ENCODE peak calls at places on chromosomes 6 and 20, in ten cellular contexts. F, C, W, L, T, R, Y, Z, D and S are unnamed samples.

GRCh38 chr6:148419430-148419829 is 76.8 kb downstream of the SASH1 start:
- DNase-seq in T (no peak), Z (no peak), L (no peak), F (no peak), Y (no peak), W (no peak), R (no peak), C (no peak), D (no peak), S (no peak)

GRCh38 chr20:24766826-24767622 is 182.0 kb upstream of the CST7 start:
- DNase-seq in R (no peak), D (no peak), Y (no peak), F (no peak), T (no peak), C (no peak), L (no peak), Z (no peak), W (no peak), S (no peak)

GRCh38 chr6:32148722-32149576 is 2.8 kb downstream of the PRRT1 start:
- DNase-seq in W (peak; percentile 75), Y (peak; percentile 74), Z (no peak), D (peak; percentile 47), C (peak; percentile 81), L (no peak), R (peak; percentile 72), T (no peak), F (no peak), S (peak; percentile 59)

GRCh38 chr6:22146581-22147468 is 150.0 kb downstream of the PRL start:
- DNase-seq in Y (peak; percentile 23), Z (no peak), W (no peak), F (no peak), L (no peak), R (peak; percentile 7), C (no peak), T (no peak), D (no peak), S (peak; percentile 9)

GRCh38 chr6:88730602-88731001 is 232.8 kb downstream of the RNGTT start:
- DNase-seq in F (no peak), Y (no peak), D (no peak), T (peak; percentile 34), C (no peak), L (no peak), R (no peak), W (no peak), Z (no peak), S (no peak)

GRCh38 chr6:42257063-42257462 is 39.4 kb upstream of the MRPS10 start:
- DNase-seq in F (no peak), T (no peak), C (no peak), Y (no peak), D (no peak), L (no peak), Z (no peak), W (no peak), R (no peak), S (no peak)

GRCh38 chr20:4957939-4958362 is 43.4 kb downstream of the SLC23A2 start:
- DNase-seq in T (peak; percentile 52), Z (no peak), R (no peak), W (no peak), C (no peak), Y (no peak), D (no peak), F (no peak), L (no peak), S (no peak)

GRCh38 chr6:14468656-14469321 is 351.2 kb downstream of the CD83 start:
- DNase-seq in F (no peak), D (no peak), R (no peak), Z (no peak), C (no peak), Y (no peak), T (no peak), L (no peak), W (no peak), S (no peak)

GRCh38 chr6:43963203-43963602 is 164.0 kb downstream of the MRPL14 start:
- DNase-seq in R (no peak), C (no peak), Y (no peak), F (no peak), T (no peak), W (no peak), D (no peak), L (no peak), Z (no peak), S (no peak)

GRCh38 chr6:24359640-24360454 is 2.0 kb upstream of the DCDC2 start:
- DNase-seq in Y (peak; percentile 75), R (peak; percentile 74), C (peak; percentile 78), D (peak; percentile 64), F (peak; percentile 45), T (peak; percentile 65), W (peak; percentile 84), L (peak; percentile 71), Z (peak; percentile 33), S (peak; percentile 50)

GRCh38 chr6:105545947-105546710 is 143.2 kb upstream of the PREP start:
- DNase-seq in L (no peak), D (peak; percentile 3), T (peak; percentile 63), F (no peak), R (no peak), W (no peak), Z (no peak), C (no peak), Y (no peak), S (no peak)

GRCh38 chr6:35856250-35856649 is 51.1 kb downstream of the LHFPL5 start:
- DNase-seq in R (no peak), T (no peak), C (no peak), F (no peak), D (no peak), Z (no peak), W (no peak), Y (no peak), L (no peak), S (no peak)
- H3K36me3 ChIP-seq in R (peaks cover 9% of the 10 kb centered on the region), T (peaks cover 22% of the 10 kb centered on the region), C (no peaks in the 10 kb centered on the region), F (peaks cover 99% of the 10 kb centered on the region), D (peaks cover 3% of the 10 kb centered on the region), Z (peaks cover 72% of the 10 kb centered on the region), W (peaks cover 36% of the 10 kb centered on the region), Y (no peaks in the 10 kb centered on the region), L (peaks cover 72% of the 10 kb centered on the region), S (peaks cover 59% of the 10 kb centered on the region)

DNA sequence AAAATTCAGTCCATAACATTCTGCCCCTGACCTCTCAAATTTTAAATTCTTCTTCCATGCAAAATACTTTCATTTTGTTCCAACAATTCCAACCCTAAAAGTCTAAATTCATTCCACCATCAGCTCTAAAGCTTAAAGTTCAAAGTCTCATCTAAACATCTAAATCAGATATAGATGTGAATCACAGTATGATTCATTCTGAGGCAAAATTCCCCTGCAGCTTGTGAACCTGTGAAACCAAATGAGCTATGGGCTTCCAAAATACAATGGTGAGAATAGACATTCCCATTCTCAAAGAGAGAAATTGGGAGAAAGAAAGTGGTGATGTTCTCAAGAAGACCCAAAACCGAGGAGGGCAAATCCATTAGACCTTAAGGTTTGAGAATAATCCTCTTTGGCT is 309.8 kb downstream of the HIVEP2 start:
- DNase-seq in T (peak; percentile 71), F (no peak), Y (no peak), W (no peak), Z (no peak), D (peak; percentile 28), L (no peak), C (no peak), R (no peak), S (no peak)
- H3K36me3 ChIP-seq in T (no peaks in the 10 kb centered on the region), F (no peaks in the 10 kb centered on the region), Y (no peaks in the 10 kb centered on the region), W (no peaks in the 10 kb centered on the region), Z (no peaks in the 10 kb centered on the region), D (no peaks in the 10 kb centered on the region), L (no peaks in the 10 kb centered on the region), C (no peaks in the 10 kb centered on the region), R (no peaks in the 10 kb centered on the region), S (no peaks in the 10 kb centered on the region)

GRCh38 chr6:155287762-155288161 is 23.9 kb downstream of the CLDN20 start:
- DNase-seq in F (no peak), R (no peak), L (no peak), W (no peak), Y (no peak), T (no peak), C (no peak), Z (no peak), D (no peak), S (no peak)
- H3K36me3 ChIP-seq in F (peaks cover 89% of the 10 kb centered on the region), R (peaks cover 20% of the 10 kb centered on the region), L (peaks cover 3% of the 10 kb centered on the region), W (peaks cover 29% of the 10 kb centered on the region), Y (peaks cover 15% of the 10 kb centered on the region), T (peaks cover 13% of the 10 kb centered on the region), C (no peaks in the 10 kb centered on the region), Z (peaks cover 48% of the 10 kb centered on the region), D (no peaks in the 10 kb centered on the region), S (peaks cover 55% of the 10 kb centered on the region)

GRCh38 chr6:36608788-36609563 is 14.8 kb downstream of the SRSF3 start:
- DNase-seq in W (no peak), R (no peak), L (no peak), Z (no peak), Y (no peak), D (no peak), C (no peak), F (no peak), T (no peak), S (no peak)

GRCh38 chr6:36609582-36609981 is 15.4 kb downstream of the SRSF3 start:
- DNase-seq in Y (no peak), D (no peak), W (no peak), F (no peak), Z (no peak), C (no peak), L (no peak), T (no peak), R (no peak), S (no peak)

GRCh38 chr6:36605560-36606391 is 11.6 kb downstream of the SRSF3 start:
- DNase-seq in D (no peak), R (no peak), W (no peak), L (no peak), C (no peak), F (no peak), T (no peak), Z (no peak), Y (no peak), S (no peak)

GRCh38 chr6:36610041-36610440 is 15.9 kb downstream of the SRSF3 start:
- DNase-seq in R (no peak), L (no peak), D (no peak), C (no peak), Z (no peak), W (no peak), F (no peak), Y (no peak), T (no peak), S (no peak)

DNA sequence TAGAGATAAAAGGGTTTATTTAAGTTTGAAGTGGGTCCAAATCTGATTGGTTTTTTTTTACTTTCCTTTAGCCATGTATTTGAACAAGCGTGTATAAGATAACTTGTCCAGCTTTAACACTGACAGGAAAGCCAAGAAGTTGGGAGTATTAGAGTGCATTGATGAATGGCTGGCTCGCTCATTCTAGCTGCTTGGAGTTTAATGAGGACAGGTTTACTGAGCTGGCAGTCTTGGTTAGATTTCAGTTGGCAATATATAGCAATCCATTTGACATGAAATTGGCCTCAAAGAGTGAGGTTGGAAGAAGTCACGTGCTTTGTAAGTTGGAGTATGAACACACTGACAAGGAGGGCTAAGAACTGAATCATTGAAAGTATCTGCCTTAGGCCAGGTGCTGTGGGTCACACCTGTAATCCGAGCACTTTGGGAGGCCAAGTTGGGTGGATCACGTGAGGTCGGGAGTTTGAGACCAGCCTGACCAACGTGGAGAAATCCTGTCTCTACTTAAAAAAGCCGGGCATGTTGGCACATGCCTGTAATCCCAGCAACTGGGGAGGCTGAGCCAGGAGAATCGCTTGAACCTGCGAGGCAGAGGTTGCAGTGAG is 13.7 kb downstream of the SRSF3 start:
- DNase-seq in Y (no peak), D (no peak), R (no peak), W (no peak), L (no peak), C (no peak), Z (no peak), T (no peak), F (no peak), S (no peak)
- H3K36me3 ChIP-seq in Y (peaks cover 32% of the 10 kb centered on the region), D (peaks cover 16% of the 10 kb centered on the region), R (peaks cover 46% of the 10 kb centered on the region), W (peaks cover 63% of the 10 kb centered on the region), L (peaks cover 49% of the 10 kb centered on the region), C (peaks cover 3% of the 10 kb centered on the region), Z (peaks cover 87% of the 10 kb centered on the region), T (peaks cover 66% of the 10 kb centered on the region), F (peaks cover 99% of the 10 kb centered on the region), S (peaks cover 92% of the 10 kb centered on the region)

GRCh38 chr20:56427797-56428196 is 15.7 kb downstream of the CASS4 start:
- DNase-seq in D (no peak), T (no peak), W (no peak), R (no peak), Y (no peak), C (no peak), L (no peak), F (no peak), Z (no peak), S (no peak)
- H3K36me3 ChIP-seq in D (peaks cover 7% of the 10 kb centered on the region), T (peaks cover 9% of the 10 kb centered on the region), W (no peaks in the 10 kb centered on the region), R (no peaks in the 10 kb centered on the region), Y (no peaks in the 10 kb centered on the region), C (no peaks in the 10 kb centered on the region), L (no peaks in the 10 kb centered on the region), F (no peaks in the 10 kb centered on the region), Z (no peaks in the 10 kb centered on the region), S (no peaks in the 10 kb centered on the region)